ENCODE peak calls at places on chromosomes 16 and 17, in eight cellular contexts. One of them, this sample, is unnamed.

GRCh38 chr16:83732536-83732935 is 75.2 kb upstream of the HSBP1 start:
- DNase-seq in tibial artery: no peak
- DNase-seq in CMK: no peak
- DNase-seq in kidney tubule cell: no peak
- DNase-seq in NCI-H1694 treated with DMSO at 0.1 percent for 48 hours: no peak
- DNase-seq in tibial nerve: no peak
- DNase-seq in stimulated activated CD4-positive, alpha-beta T cell treated with anti-CD3 and anti-CD28 coated beads, Interleukin-12 subunit alpha, Interleukin-12 subunit beta, amount 100 ng/mL, for 4 hours: no peak
- DNase-seq in amygdala: no peak
- DNase-seq in this sample: no peak

GRCh38 chr16:71288890-71289731 is at the start of gene CMTR2:
- DNase-seq in tibial artery: peak; percentile 92
- DNase-seq in CMK: peak; percentile 98
- DNase-seq in kidney tubule cell: peak; percentile 98
- DNase-seq in NCI-H1694 treated with DMSO at 0.1 percent for 48 hours: peak; percentile 94
- DNase-seq in tibial nerve: peak; percentile 84
- DNase-seq in stimulated activated CD4-positive, alpha-beta T cell treated with anti-CD3 and anti-CD28 coated beads, Interleukin-12 subunit alpha, Interleukin-12 subunit beta, amount 100 ng/mL, for 4 hours: peak; percentile 89
- DNase-seq in amygdala: peak; percentile 96
- DNase-seq in this sample: peak; percentile 95

GRCh38 chr17:65783845-65784334 is 222.4 kb upstream of the AXIN2 start:
- DNase-seq in tibial artery: no peak
- DNase-seq in CMK: no peak
- DNase-seq in kidney tubule cell: peak; percentile 85
- DNase-seq in NCI-H1694 treated with DMSO at 0.1 percent for 48 hours: no peak
- DNase-seq in tibial nerve: no peak
- DNase-seq in stimulated activated CD4-positive, alpha-beta T cell treated with anti-CD3 and anti-CD28 coated beads, Interleukin-12 subunit alpha, Interleukin-12 subunit beta, amount 100 ng/mL, for 4 hours: no peak
- DNase-seq in amygdala: no peak
- DNase-seq in this sample: no peak

GRCh38 chr17:80731255-80731840 is 186.7 kb downstream of the RPTOR start:
- DNase-seq in tibial artery: no peak
- DNase-seq in CMK: no peak
- DNase-seq in kidney tubule cell: no peak
- DNase-seq in NCI-H1694 treated with DMSO at 0.1 percent for 48 hours: no peak
- DNase-seq in tibial nerve: no peak
- DNase-seq in stimulated activated CD4-positive, alpha-beta T cell treated with anti-CD3 and anti-CD28 coated beads, Interleukin-12 subunit alpha, Interleukin-12 subunit beta, amount 100 ng/mL, for 4 hours: no peak
- DNase-seq in amygdala: no peak
- DNase-seq in this sample: no peak

GRCh38 chr16:28984619-28985135 is at the start of gene LAT:
- DNase-seq in tibial artery: no peak
- DNase-seq in CMK: peak; percentile 86
- DNase-seq in kidney tubule cell: peak; percentile 13
- DNase-seq in NCI-H1694 treated with DMSO at 0.1 percent for 48 hours: no peak
- DNase-seq in tibial nerve: no peak
- DNase-seq in stimulated activated CD4-positive, alpha-beta T cell treated with anti-CD3 and anti-CD28 coated beads, Interleukin-12 subunit alpha, Interleukin-12 subunit beta, amount 100 ng/mL, for 4 hours: peak; percentile 77
- DNase-seq in amygdala: no peak
- DNase-seq in this sample: peak; percentile 75

GRCh38 chr16:58236831-58237230 is 38.9 kb upstream of the CSNK2A2 start:
- DNase-seq in tibial artery: no peak
- DNase-seq in CMK: no peak
- DNase-seq in kidney tubule cell: no peak
- DNase-seq in NCI-H1694 treated with DMSO at 0.1 percent for 48 hours: no peak
- DNase-seq in tibial nerve: no peak
- DNase-seq in stimulated activated CD4-positive, alpha-beta T cell treated with anti-CD3 and anti-CD28 coated beads, Interleukin-12 subunit alpha, Interleukin-12 subunit beta, amount 100 ng/mL, for 4 hours: no peak
- DNase-seq in amygdala: no peak
- DNase-seq in this sample: no peak

GRCh38 chr16:85716680-85717038 is 27.9 kb upstream of the GINS2 start:
- DNase-seq in tibial artery: no peak
- DNase-seq in CMK: no peak
- DNase-seq in kidney tubule cell: no peak
- DNase-seq in NCI-H1694 treated with DMSO at 0.1 percent for 48 hours: peak; percentile 17
- DNase-seq in tibial nerve: no peak
- DNase-seq in stimulated activated CD4-positive, alpha-beta T cell treated with anti-CD3 and anti-CD28 coated beads, Interleukin-12 subunit alpha, Interleukin-12 subunit beta, amount 100 ng/mL, for 4 hours: no peak
- DNase-seq in amygdala: peak; percentile 13
- DNase-seq in this sample: no peak

GRCh38 chr16:89633064-89633631 is 19.7 kb downstream of the DPEP1 start:
- DNase-seq in tibial artery: no peak
- DNase-seq in CMK: no peak
- DNase-seq in kidney tubule cell: peak; percentile 88
- DNase-seq in NCI-H1694 treated with DMSO at 0.1 percent for 48 hours: no peak
- DNase-seq in tibial nerve: no peak
- DNase-seq in stimulated activated CD4-positive, alpha-beta T cell treated with anti-CD3 and anti-CD28 coated beads, Interleukin-12 subunit alpha, Interleukin-12 subunit beta, amount 100 ng/mL, for 4 hours: no peak
- DNase-seq in amygdala: no peak
- DNase-seq in this sample: no peak

GRCh38 chr16:12319464-12320030 is 343.0 kb downstream of the SNX29 start:
- DNase-seq in tibial artery: no peak
- DNase-seq in CMK: no peak
- DNase-seq in kidney tubule cell: peak; percentile 89
- DNase-seq in NCI-H1694 treated with DMSO at 0.1 percent for 48 hours: no peak
- DNase-seq in tibial nerve: no peak
- DNase-seq in stimulated activated CD4-positive, alpha-beta T cell treated with anti-CD3 and anti-CD28 coated beads, Interleukin-12 subunit alpha, Interleukin-12 subunit beta, amount 100 ng/mL, for 4 hours: no peak
- DNase-seq in amygdala: no peak
- DNase-seq in this sample: no peak

GRCh38 chr17:42673885-42674754 is 2.7 kb downstream of the PLEKHH3 start:
- DNase-seq in tibial artery: peak; percentile 65
- DNase-seq in CMK: peak; percentile 64
- DNase-seq in kidney tubule cell: no peak
- DNase-seq in NCI-H1694 treated with DMSO at 0.1 percent for 48 hours: peak; percentile 36
- DNase-seq in tibial nerve: no peak
- DNase-seq in stimulated activated CD4-positive, alpha-beta T cell treated with anti-CD3 and anti-CD28 coated beads, Interleukin-12 subunit alpha, Interleukin-12 subunit beta, amount 100 ng/mL, for 4 hours: no peak
- DNase-seq in amygdala: peak; percentile 23
- DNase-seq in this sample: peak; percentile 30

This sample was measured in stimulated activated naive CD8-positive, alpha-beta T cell treated with anti-CD3 and anti-CD28 coated beads, Interleukin-15, amount 100 ng/mL, for 72 hours.